ENCODE peak calls at places on chromosomes 7 and 10, in five cellular contexts. X is heart right ventricle, C is lower leg skin, Q is tibial nerve, O is transverse colon. B is an unnamed sample.

GRCh38 chr10:132364594-132364970 is 32.4 kb upstream of the PWWP2B start:
- DNase-seq in X (no peak), O (no peak), Q (no peak), C (peak; percentile 77), B (peak; percentile 12)

GRCh38 chr10:129767751-129768150 is 196.3 kb downstream of the EBF3 start:
- DNase-seq in X (no peak), Q (no peak), O (peak; percentile 2), C (peak; percentile 43), B (no peak)

GRCh38 chr10:22338260-22338894 is 6.9 kb upstream of the SPAG6 start:
- DNase-seq in Q (no peak), O (no peak), X (no peak), C (no peak), B (no peak)

GRCh38 chr10:44674536-44674935 is 236.6 kb upstream of the TMEM72 start:
- DNase-seq in O (no peak), X (no peak), C (no peak), Q (no peak), B (no peak)

GRCh38 chr10:22534849-22535604 is 179.4 kb downstream of the PIP4K2A start:
- DNase-seq in O (no peak), C (no peak), X (no peak), Q (no peak), B (peak; percentile 51)

GRCh38 chr7:21146642-21147423 is 281.1 kb upstream of the SP4 start:
- DNase-seq in C (no peak), X (no peak), Q (no peak), O (no peak), B (no peak)

GRCh38 chr10:61837748-61838055 is 63.8 kb upstream of the ARID5B start:
- DNase-seq in C (no peak), O (no peak), X (no peak), Q (no peak), B (peak; percentile 21)

GRCh38 chr10:128995676-128996075 is 471.4 kb upstream of the MGMT start:
- DNase-seq in C (no peak), Q (no peak), X (no peak), O (no peak), B (no peak)

DNA sequence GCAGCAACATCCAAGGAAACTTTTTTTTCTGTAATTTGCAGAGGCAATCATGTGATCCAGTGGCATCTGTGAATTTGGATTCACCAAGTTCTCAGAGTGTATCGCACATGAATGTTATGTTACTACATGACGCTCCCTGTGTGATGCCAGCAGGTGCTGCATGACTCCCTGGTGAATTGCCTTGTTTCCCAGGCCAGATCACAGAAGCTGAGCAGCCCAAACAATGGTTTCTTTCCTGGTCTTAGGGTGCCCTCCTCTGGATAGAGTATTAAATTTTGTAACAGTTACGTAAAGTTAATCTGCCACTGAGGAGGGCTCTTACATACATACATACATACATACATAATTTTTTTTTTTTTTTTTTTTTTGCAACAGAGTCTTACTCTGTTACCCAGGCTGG is 3.6 kb downstream of the ZSCAN21 start:
- DNase-seq in Q (no peak), X (no peak), O (peak; percentile 46), C (no peak), B (peak; percentile 83)
- TF ChIP-seq CTCF in Q (no peak), X (peak; percentile 39), O (peak; percentile 24), C (no peak), B (peak; percentile 44)

DNA sequence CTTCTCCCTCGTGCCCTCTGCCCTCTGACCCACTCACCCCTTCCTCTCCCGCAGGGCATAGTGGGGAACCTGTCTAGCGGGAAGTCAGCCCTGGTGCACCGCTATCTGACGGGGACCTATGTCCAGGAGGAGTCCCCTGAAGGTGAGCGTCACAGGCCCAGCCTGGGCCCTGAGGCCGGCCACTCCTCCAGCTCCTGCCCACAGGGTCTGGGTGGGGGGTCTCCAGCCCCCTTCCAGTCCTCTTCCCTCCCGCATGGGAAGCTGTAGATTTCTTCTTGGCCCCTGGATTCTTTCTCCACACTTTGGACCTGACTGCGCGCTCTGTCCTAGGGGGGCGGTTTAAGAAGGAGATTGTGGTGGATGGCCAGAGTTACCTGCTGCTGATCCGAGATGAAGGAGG is 30.8 kb downstream of the AGAP3 start:
- DNase-seq in C (no peak), X (no peak), O (no peak), Q (no peak), B (no peak)
- H3K4me3 ChIP-seq in C (no peak overlapping the region), X (no peak overlapping the region), O (no peak overlapping the region), Q (no peak overlapping the region), B (no peak overlapping the region)

GRCh38 chr10:30387646-30388243 is 38.7 kb upstream of the MTPAP start:
- DNase-seq in C (no peak), X (no peak), Q (no peak), O (no peak), B (no peak)
- TF ChIP-seq CTCF in C (no peak), X (no peak), Q (no peak), O (no peak), B (no peak)

GRCh38 chr7:63030061-63030460 is 968.6 kb upstream of the ZNF722 start:
- DNase-seq in C (peak; percentile 56), Q (no peak), X (no peak), O (no peak), B (no peak)

GRCh38 chr7:63027075-63027474 is 971.6 kb upstream of the ZNF722 start:
- DNase-seq in X (no peak), O (no peak), Q (no peak), C (peak; percentile 23), B (no peak)

GRCh38 chr7:63025815-63026214 is 972.8 kb upstream of the ZNF722 start:
- DNase-seq in X (no peak), Q (no peak), O (no peak), C (peak; percentile 23), B (no peak)

GRCh38 chr7:63029207-63029522 is 969.5 kb upstream of the ZNF722 start:
- DNase-seq in C (peak; percentile 43), X (no peak), Q (no peak), O (no peak), B (no peak)

GRCh38 chr7:63028376-63029206 is 970.1 kb upstream of the ZNF722 start:
- DNase-seq in C (peak; percentile 37), X (no peak), O (no peak), Q (no peak), B (no peak)
- H3K4me3 ChIP-seq in C (no peak overlapping the region), X (no peak overlapping the region), O (no peak overlapping the region), Q (no peak overlapping the region), B (no peak overlapping the region)

GRCh38 chr7:3381073-3381685 is 80.1 kb downstream of the SDK1 start:
- DNase-seq in X (no peak), Q (no peak), O (no peak), C (no peak), B (no peak)
- TF ChIP-seq CTCF in X (no peak), Q (no peak), O (no peak), C (no peak), B (no peak)

GRCh38 chr7:83166-83840 is 109.1 kb upstream of the FAM20C start:
- DNase-seq in C (peak; percentile 78), X (no peak), O (no peak), Q (peak; percentile 40), B (no peak)
- H3K4me3 ChIP-seq in C (no peak overlapping the region), X (no peak overlapping the region), O (no peak overlapping the region), Q (no peak overlapping the region), B (no peak overlapping the region)

DNA sequence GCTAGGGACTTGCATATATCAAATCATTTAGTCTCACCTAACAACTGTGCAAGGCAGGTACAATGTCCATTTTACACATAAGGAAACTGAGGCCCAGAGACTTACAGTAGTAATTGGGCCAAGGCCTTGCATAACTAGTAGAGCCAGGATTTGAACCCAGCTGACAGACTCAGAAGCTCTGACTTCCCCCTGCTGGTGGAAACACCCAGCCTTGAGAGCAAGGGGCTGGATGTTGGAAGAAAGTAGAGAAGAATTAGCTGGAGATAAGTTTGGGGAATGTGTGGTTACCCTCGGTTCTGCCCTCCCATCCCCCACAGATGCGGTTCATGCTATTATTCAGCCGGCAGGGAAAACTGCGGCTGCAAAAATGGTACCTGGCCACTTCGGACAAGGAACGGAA is 2.0 kb downstream of the AP1S1 start:
- DNase-seq in X (no peak), O (no peak), Q (no peak), C (no peak), B (no peak)
- TF ChIP-seq CTCF in X (no peak), O (no peak), Q (no peak), C (no peak), B (peak; percentile 31)

GRCh38 chr7:105853931-105854419 is 22.4 kb downstream of the ATXN7L1 start:
- DNase-seq in O (no peak), C (no peak), Q (no peak), X (no peak), B (peak; percentile 43)
- H3K4me3 ChIP-seq in O (no peak overlapping the region), C (no peak overlapping the region), Q (no peak overlapping the region), X (no peak overlapping the region), B (no peak overlapping the region)